ENCODE peak calls at places on chromosomes 11 and 22, in four cellular contexts. T is choroid plexus epithelial cell, Y is esophagus muscularis mucosa, J is astrocyte of the spinal cord. C is an unnamed sample.
A peak's percentile ranks its signal among the peaks of the same experiment; 100 is the strongest.

GRCh38 chr11:80694385-80694784 is 1253.6 kb upstream of the TENM4 start:
- DNase-seq in T (no peak), J (no peak), Y (no peak), C (no peak)

GRCh38 chr11:31870609-31871309 is 59.6 kb upstream of the PAX6 start:
- DNase-seq in J (peak; percentile 32), T (peak; percentile 61), Y (no peak), C (peak; percentile 45)

GRCh38 chr11:35619030-35619753 is 932 bp downstream of the FJX1 start:
- DNase-seq in J (peak; percentile 64), T (peak; percentile 42), Y (no peak), C (no peak)

GRCh38 chr11:61160487-61161189 is 588 bp downstream of the VPS37C start:
- DNase-seq in T (peak; percentile 11), J (no peak), Y (no peak), C (peak; percentile 30)

GRCh38 chr22:42436402-42436801 is 4.2 kb upstream of the NFAM1 start:
- DNase-seq in Y (no peak), T (no peak), J (no peak), C (no peak)

GRCh38 chr11:61922539-61922938 is 5.2 kb upstream of the RAB3IL1 start:
- DNase-seq in Y (peak; percentile 96), T (peak; percentile 57), J (peak; percentile 64), C (peak; percentile 94)

GRCh38 chr11:112785717-112786116 is 175.5 kb upstream of the NCAM1 start:
- DNase-seq in Y (no peak), T (peak; percentile 13), J (peak; percentile 71), C (peak; percentile 86)

GRCh38 chr11:14081541-14082211 is 119.2 kb downstream of the SPON1 start:
- DNase-seq in T (no peak), Y (no peak), J (no peak), C (no peak)

GRCh38 chr11:44467413-44467812 is 98.0 kb upstream of the CD82 start:
- DNase-seq in J (no peak), T (no peak), Y (no peak), C (no peak)

GRCh38 chr22:36373258-36373579 is 14.5 kb downstream of the MYH9 start:
- DNase-seq in J (no peak), Y (no peak), T (no peak), C (no peak)

GRCh38 chr22:47612136-47612910 is 849.9 kb downstream of the TBC1D22A start:
- DNase-seq in Y (no peak), J (no peak), T (no peak), C (no peak)

GRCh38 chr11:69371731-69372588 is 78.0 kb downstream of the MYEOV start:
- DNase-seq in J (no peak), Y (peak; percentile 42), T (no peak), C (no peak)

GRCh38 chr11:69479591-69480271 is 1.7 kb upstream of the LINC01488 start:
- DNase-seq in J (no peak), T (no peak), Y (no peak), C (no peak)

GRCh38 chr22:29031236-29031982 is 30.2 kb downstream of the C22orf31 start:
- DNase-seq in J (peak; percentile 99), Y (no peak), T (peak; percentile 97), C (peak; percentile 90)

GRCh38 chr11:112523477-112523876 is 262.8 kb upstream of the PLET1 start:
- DNase-seq in T (peak; percentile 30), J (peak; percentile 3), Y (no peak), C (peak; percentile 6)

GRCh38 chr22:48772286-48772907 is 1055.3 kb downstream of the BRD1 start:
- DNase-seq in T (no peak), J (no peak), Y (peak; percentile 57), C (no peak)

GRCh38 chr11:69711824-69712801 is 8.3 kb upstream of the FGF19 start:
- DNase-seq in Y (no peak), T (no peak), J (no peak), C (no peak)

DNA sequence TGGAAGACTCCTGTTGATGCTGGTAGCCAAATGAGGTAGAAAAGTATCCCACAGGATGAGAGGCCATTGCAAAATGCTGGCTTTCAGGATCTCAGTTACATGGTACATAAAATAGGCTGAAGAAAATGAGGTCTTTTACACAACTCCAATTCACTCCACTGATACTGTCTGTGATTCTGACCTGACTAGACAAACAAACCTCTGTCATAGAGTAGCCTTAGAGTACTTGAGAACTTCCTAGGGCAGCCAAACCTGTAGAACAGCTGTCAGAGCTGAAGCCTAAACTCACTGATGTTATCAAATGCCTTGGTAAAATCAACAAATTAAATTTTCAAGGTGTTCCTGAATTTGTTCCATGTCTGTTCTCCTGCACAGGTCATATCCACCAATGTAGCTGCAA is 26.2 kb upstream of the POGLUT3 start:
- DNase-seq in Y (no peak), T (no peak), J (no peak), C (no peak)
- H3K4me3 ChIP-seq in Y (no peak overlapping the region), T (no peak overlapping the region), J (no peak overlapping the region), C (no peak overlapping the region)

DNA sequence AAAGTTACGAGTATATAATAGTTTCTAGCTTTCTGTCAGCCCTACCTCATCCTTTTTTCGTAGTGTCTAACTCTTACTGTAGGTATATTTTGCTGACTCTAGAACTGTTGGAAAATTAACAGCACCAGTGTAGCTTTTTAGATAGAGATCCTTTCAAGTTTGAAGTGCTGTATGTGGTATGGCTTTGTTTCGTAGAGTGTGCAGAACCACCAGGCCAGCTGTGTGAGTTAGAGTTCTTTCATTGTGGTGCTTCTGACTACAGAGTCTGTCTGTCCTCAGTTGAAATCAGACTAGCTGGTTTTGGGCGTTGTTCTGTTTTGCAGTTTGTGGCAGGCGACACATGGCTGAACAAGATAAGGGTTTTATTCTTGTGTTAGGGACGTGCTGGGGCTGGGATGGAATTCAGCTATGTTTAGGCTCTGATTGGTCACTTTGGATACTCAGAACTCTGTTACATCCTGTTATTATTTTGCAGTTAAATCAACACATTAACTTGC is 3.2 kb downstream of the ARHGEF12 start:
- DNase-seq in T (peak; percentile 54), J (peak; percentile 52), Y (no peak), C (peak; percentile 39)
- H3K4me3 ChIP-seq in T (peak overlapping the region; percentile 81), J (peak overlapping the region; percentile 95), Y (peak overlapping the region; percentile 94), C (peak overlapping the region; percentile 92)

GRCh38 chr11:1128333-1129142 is 29.2 kb upstream of the MUC5AC start:
- DNase-seq in J (no peak), Y (no peak), T (no peak), C (no peak)
- H3K4me3 ChIP-seq in J (no peak overlapping the region), Y (no peak overlapping the region), T (no peak overlapping the region), C (no peak overlapping the region)

GRCh38 chr11:123143476-123143875 is 51.6 kb downstream of the CLMP start:
- DNase-seq in T (peak; percentile 51), J (no peak), Y (no peak), C (no peak)
- H3K4me3 ChIP-seq in T (no peak overlapping the region), J (no peak overlapping the region), Y (no peak overlapping the region), C (no peak overlapping the region)

DNA sequence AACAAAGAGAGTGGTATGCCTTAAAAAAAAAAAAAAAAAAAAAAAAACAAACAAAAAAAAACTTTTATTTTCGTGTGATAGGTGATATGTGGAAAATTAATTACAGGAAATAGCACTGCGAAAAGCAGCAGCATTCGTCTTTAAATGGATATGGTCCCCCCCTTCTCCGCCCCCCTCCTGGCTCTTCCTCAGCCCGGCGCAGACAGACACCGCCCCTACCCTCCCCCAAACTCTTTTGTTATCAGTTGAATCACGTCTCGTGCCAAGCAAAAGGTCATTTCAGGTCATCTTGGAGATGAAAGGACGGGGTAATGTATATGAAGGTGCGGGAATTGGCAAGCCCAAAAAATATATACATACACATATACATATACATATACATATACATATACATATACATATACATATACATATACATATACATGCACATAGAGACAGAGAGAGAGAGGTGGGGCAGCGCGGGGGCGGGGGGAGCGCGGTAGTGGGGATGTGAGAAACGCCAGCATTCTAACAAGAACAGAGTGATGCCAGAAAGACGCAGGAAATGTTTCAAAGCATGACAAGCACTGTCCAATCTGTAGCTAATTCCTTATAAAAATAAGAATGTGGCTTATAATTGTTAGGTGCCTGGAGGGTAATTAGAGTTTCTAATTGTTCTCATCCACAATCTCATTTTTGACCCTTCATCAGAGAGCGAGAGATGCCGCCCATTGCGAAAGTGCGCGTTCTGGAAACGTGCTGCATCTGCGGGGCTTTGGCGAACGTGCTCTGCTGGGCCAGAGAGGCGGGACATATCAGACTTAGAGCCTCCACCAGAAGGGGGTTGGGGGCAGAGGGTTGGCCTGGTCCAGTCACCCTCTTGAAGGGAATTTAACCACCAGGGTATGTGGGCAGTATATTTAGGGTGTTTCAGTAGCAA is 214.5 kb upstream of the UBASH3B start:
- DNase-seq in T (peak; percentile 34), J (no peak), Y (no peak), C (peak; percentile 27)
- H3K4me3 ChIP-seq in T (peak overlapping the region; percentile 50), J (peak overlapping the region; percentile 38), Y (peak overlapping the region; percentile 54), C (peak overlapping the region; percentile 49)

GRCh38 chr11:121236115-121237001 is 56.2 kb upstream of the SC5D start:
- DNase-seq in T (peak; percentile 24), Y (no peak), J (peak; percentile 52), C (peak; percentile 15)
- H3K4me3 ChIP-seq in T (peak overlapping the region; percentile 45), Y (no peak overlapping the region), J (no peak overlapping the region), C (no peak overlapping the region)

GRCh38 chr11:57438345-57439280 is 11.7 kb upstream of the SLC43A3 start:
- DNase-seq in J (no peak), Y (no peak), T (no peak), C (no peak)
- H3K4me3 ChIP-seq in J (no peak overlapping the region), Y (no peak overlapping the region), T (no peak overlapping the region), C (no peak overlapping the region)

DNA sequence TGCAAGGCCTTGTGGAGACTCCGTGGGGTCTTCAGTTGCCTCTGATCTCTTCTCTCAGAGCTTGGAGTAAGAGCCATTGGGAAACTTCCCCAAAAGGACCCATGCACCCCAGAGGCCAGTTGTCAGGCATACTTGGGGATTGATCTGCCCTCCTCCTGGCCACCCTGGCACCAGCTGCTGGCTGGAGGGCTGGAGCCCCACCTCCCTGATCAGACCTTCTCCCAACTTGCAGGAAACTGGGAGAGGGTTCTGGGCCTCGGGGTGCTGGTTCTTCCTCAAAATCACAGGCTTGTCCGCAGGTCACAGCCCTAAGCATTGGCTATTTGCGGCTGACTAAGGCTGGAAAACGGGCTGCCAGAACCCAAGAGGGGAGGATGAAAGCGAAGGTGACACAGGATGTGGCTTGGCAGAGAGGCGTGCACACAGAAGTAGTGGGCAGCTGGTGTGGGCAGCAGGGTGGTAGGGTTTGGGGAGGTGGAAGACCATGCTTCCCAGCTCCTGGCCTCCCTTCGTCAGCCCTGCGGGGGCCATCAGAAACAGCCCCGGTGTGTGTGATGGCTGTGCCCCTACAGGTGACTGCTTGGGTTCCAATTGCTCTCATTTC is 1.3 kb upstream of the DGKZ start:
- DNase-seq in J (no peak), T (no peak), Y (no peak), C (no peak)
- H3K4me3 ChIP-seq in J (no peak overlapping the region), T (no peak overlapping the region), Y (peak overlapping the region; percentile 91), C (no peak overlapping the region)

DNA sequence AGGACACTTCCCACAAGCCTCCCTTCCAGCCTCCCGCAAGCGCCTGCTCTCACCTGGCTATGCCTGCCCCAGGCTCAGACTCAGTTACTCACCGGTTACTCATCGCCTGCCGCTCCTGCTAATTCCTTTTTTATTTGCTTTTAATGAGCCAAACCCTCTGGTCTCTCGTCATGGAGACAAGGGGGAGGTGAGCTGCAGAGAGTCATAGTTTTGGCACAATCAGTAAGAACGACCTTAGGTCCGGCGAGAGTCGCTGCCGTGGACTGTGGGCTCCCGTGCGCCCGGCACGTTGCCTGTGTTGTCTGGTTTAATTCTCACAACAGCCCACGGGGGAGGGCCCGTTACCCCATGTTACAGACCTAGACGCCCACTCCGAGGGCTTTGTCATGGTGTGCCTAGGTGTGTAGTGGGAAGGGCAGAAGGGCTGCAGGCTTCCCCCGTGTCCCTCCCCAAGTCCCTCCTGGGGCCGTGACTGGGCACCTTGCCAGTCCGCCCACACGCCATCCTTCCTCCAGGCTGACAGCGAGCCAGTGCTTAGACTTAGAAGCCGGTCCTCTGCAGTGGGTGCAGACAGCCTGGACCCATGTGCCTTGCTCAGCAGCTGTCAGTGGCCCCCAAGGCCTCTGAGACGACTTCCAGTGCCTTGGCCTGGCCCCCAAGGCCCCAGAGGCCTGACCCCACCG is 42.2 kb downstream of the WNT7B start:
- DNase-seq in J (peak; percentile 92), T (peak; percentile 46), Y (no peak), C (peak; percentile 65)
- H3K4me3 ChIP-seq in J (no peak overlapping the region), T (no peak overlapping the region), Y (no peak overlapping the region), C (peak overlapping the region; percentile 40)